ENCODE peak calls at places on chromosomes 13 and 19, in ten cellular contexts. J is psoas muscle, B is adrenal gland, Y is HFF-Myc, G is dorsolateral prefrontal cortex, N is cardiac fibroblast, D is endothelial cell, P is tibial nerve, Z is kidney epithelial cell, M is endodermal cell. C is an unnamed sample.

GRCh38 chr13:93549326-93549855 is 322.8 kb downstream of the GPC6 start:
- DNase-seq in J (no peak), B (no peak), Y (peak), G (no peak), N (no peak), D (no peak), P (no peak), Z (no peak), M (peak), C (no peak)

GRCh38 chr13:29519921-29520320 is 75.6 kb downstream of the SLC7A1 start:
- DNase-seq in J (no peak), B (no peak), Y (no peak), G (no peak), N (no peak), D (no peak), P (no peak), Z (no peak), M (no peak), C (no peak)

GRCh38 chr19:3358392-3358918 is 7.9 kb upstream of the NFIC start:
- DNase-seq in J (no peak), B (no peak), Y (no peak), G (no peak), N (no peak), D (no peak), P (no peak), Z (no peak), M (no peak), C (no peak)

GRCh38 chr13:44420376-44421220 is 47.0 kb downstream of the SERP2 start:
- DNase-seq in J (no peak), B (peak), Y (no peak), G (no peak), N (no peak), D (no peak), P (no peak), Z (no peak), M (peak), C (no peak)

GRCh38 chr19:29105629-29106352 is 107.2 kb downstream of the UQCRFS1 start:
- DNase-seq in J (no peak), B (no peak), Y (no peak), G (no peak), N (no peak), D (no peak), P (no peak), Z (no peak), M (no peak), C (no peak)

GRCh38 chr13:28337196-28338045 is 157.5 kb downstream of the FLT1 start:
- DNase-seq in J (no peak), B (peak), Y (peak), G (no peak), N (peak), D (no peak), P (no peak), Z (no peak), M (no peak), C (no peak)

GRCh38 chr13:22561581-22561980 is 619.2 kb upstream of the SGCG start:
- DNase-seq in J (no peak), B (no peak), Y (no peak), G (no peak), N (no peak), D (no peak), P (no peak), Z (peak), M (no peak), C (no peak)

GRCh38 chr13:43227721-43228120 is 204.3 kb downstream of the DNAJC15 start:
- DNase-seq in J (no peak), B (no peak), Y (no peak), G (peak), N (peak), D (no peak), P (no peak), Z (no peak), M (no peak), C (no peak)

GRCh38 chr13:90968510-90968909 is 379.0 kb upstream of the MIR17HG start:
- DNase-seq in J (no peak), B (no peak), Y (no peak), G (peak), N (peak), D (peak), P (no peak), Z (no peak), M (peak), C (no peak)

GRCh38 chr19:32343550-32344262 is 1.7 kb upstream of the ZNF507 start:
- DNase-seq in J (no peak), B (no peak), Y (no peak), G (no peak), N (no peak), D (no peak), P (no peak), Z (no peak), M (no peak), C (no peak)

DNA sequence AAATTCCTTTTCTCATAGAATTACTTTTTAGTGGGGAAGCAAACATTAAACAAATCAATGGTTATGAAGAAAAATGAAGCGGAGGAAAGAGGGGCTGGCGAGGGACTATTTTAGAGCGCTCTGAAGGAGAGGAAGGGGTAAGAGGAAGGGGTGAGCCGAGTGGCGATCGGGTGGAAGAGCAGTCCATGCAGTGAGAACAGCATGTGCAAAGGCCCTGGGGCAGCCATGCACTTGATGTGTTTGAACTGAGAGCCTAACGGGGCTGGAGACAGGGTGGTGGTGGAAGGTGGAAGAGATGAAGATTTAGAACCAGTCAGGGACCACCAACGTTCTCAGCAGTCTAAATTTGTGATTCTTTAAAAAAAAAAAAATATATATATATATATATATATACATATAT is 14.4 kb upstream of the NOP53 start:
- DNase-seq in J (no peak), B (no peak), Y (no peak), G (no peak), N (no peak), D (no peak), P (no peak), Z (no peak), M (no peak), C (no peak)
- TF ChIP-seq CTCF in J (no peak), B (no peak), Y (no peak), G (no peak), N (no peak), D (no peak), P (no peak), Z (no peak), M (no peak), C (no peak)

GRCh38 chr19:4518345-4519171 is at the start of gene PLIN4:
- DNase-seq in J (peak), B (no peak), Y (no peak), G (peak), N (peak), D (no peak), P (no peak), Z (no peak), M (peak), C (no peak)
- TF ChIP-seq CTCF in J (peak), B (no peak), Y (no peak), G (no peak), N (no peak), D (no peak), P (no peak), Z (no peak), M (no peak), C (no peak)

GRCh38 chr13:113562085-113562749 is 22.3 kb upstream of the TFDP1 start:
- DNase-seq in J (peak), B (peak), Y (peak), G (peak), N (peak), D (peak), P (no peak), Z (no peak), M (peak), C (no peak)
- TF ChIP-seq CTCF in J (peak), B (peak), Y (peak), G (peak), N (peak), D (peak), P (peak), Z (peak), M (peak), C (no peak)

GRCh38 chr13:108272333-108272732 is 2.8 kb downstream of the TNFSF13B start:
- DNase-seq in J (no peak), B (no peak), Y (no peak), G (no peak), N (peak), D (no peak), P (no peak), Z (no peak), M (no peak), C (no peak)

GRCh38 chr13:108268713-108269112 is 805 bp upstream of the TNFSF13B start:
- DNase-seq in J (no peak), B (no peak), Y (no peak), G (no peak), N (no peak), D (no peak), P (no peak), Z (no peak), M (no peak), C (no peak)

GRCh38 chr13:108270442-108270841 is 924 bp downstream of the TNFSF13B start:
- DNase-seq in J (no peak), B (no peak), Y (no peak), G (no peak), N (no peak), D (no peak), P (no peak), Z (no peak), M (no peak), C (no peak)

GRCh38 chr13:108267338-108267737 is 2.2 kb upstream of the TNFSF13B start:
- DNase-seq in J (no peak), B (no peak), Y (no peak), G (no peak), N (no peak), D (no peak), P (no peak), Z (no peak), M (no peak), C (no peak)

GRCh38 chr13:108269601-108270328 is at the start of gene TNFSF13B:
- DNase-seq in J (peak), B (peak), Y (no peak), G (peak), N (peak), D (peak), P (no peak), Z (no peak), M (peak), C (no peak)
- TF ChIP-seq CTCF in J (no peak), B (no peak), Y (no peak), G (no peak), N (peak), D (no peak), P (no peak), Z (no peak), M (peak), C (no peak)

GRCh38 chr19:50313812-50314536 is 15.2 kb downstream of the KCNC3 start:
- DNase-seq in J (no peak), B (no peak), Y (no peak), G (no peak), N (no peak), D (no peak), P (no peak), Z (no peak), M (peak), C (no peak)
- TF ChIP-seq CTCF in J (no peak), B (no peak), Y (no peak), G (no peak), N (no peak), D (no peak), P (no peak), Z (no peak), M (peak), C (no peak)

GRCh38 chr13:79910869-79911540 is 429.9 kb downstream of the SPRY2 start:
- DNase-seq in J (no peak), B (no peak), Y (no peak), G (peak), N (no peak), D (no peak), P (no peak), Z (no peak), M (no peak), C (no peak)
- TF ChIP-seq CTCF in J (no peak), B (no peak), Y (no peak), G (no peak), N (no peak), D (no peak), P (no peak), Z (no peak), M (no peak), C (no peak)

C was measured in omental fat pad.